ENCODE peak calls at places on chromosomes 7 and 10, in eight cellular contexts. N, O, L, X, R, Y, A and H are unnamed samples.

GRCh38 chr7:107045980-107046379 is 1.5 kb downstream of the PRKAR2B start:
- DNase-seq in L (no peak), Y (no peak), R (no peak), N (no peak), O (peak; percentile 61), X (no peak), A (no peak), H (no peak)

GRCh38 chr10:82361317-82361716 is 486.3 kb downstream of the NRG3 start:
- DNase-seq in L (no peak), N (no peak), O (no peak), X (no peak), A (no peak), Y (no peak), R (no peak), H (no peak)

GRCh38 chr7:45703911-45704682 is 129.9 kb downstream of the ADCY1 start:
- DNase-seq in A (no peak), R (no peak), X (no peak), Y (peak; percentile 9), N (no peak), O (no peak), L (no peak), H (no peak)

GRCh38 chr7:131652934-131653333 is 96.5 kb upstream of the PODXL start:
- DNase-seq in N (peak; percentile 50), A (no peak), X (no peak), Y (no peak), L (no peak), O (no peak), R (no peak), H (no peak)

GRCh38 chr7:64888561-64888900 is 14.5 kb upstream of the ZNF273 start:
- DNase-seq in Y (no peak), X (no peak), N (no peak), L (no peak), R (no peak), O (no peak), A (no peak), H (no peak)

GRCh38 chr10:31134303-31134928 is 102.8 kb upstream of the ZNF438 start:
- DNase-seq in Y (no peak), R (no peak), N (no peak), L (peak; percentile 38), O (peak; percentile 92), A (no peak), X (no peak), H (peak; percentile 69)

GRCh38 chr7:369476-369980 is 79.6 kb downstream of the FOXL3 start:
- DNase-seq in R (no peak), A (no peak), Y (peak; percentile 46), N (no peak), L (no peak), X (no peak), O (no peak), H (no peak)

GRCh38 chr7:127822822-127823508 is 171.0 kb downstream of the SND1 start:
- DNase-seq in A (no peak), N (no peak), X (no peak), O (no peak), L (no peak), R (no peak), Y (no peak), H (no peak)

GRCh38 chr10:1509003-1509402 is 228.3 kb downstream of the ADARB2 start:
- DNase-seq in Y (no peak), N (no peak), L (no peak), X (no peak), A (no peak), O (no peak), R (no peak), H (no peak)

GRCh38 chr10:91712315-91712714 is 79.4 kb upstream of the PPP1R3C start:
- DNase-seq in O (no peak), L (no peak), R (no peak), X (no peak), N (no peak), Y (no peak), A (no peak), H (no peak)

GRCh38 chr10:101495324-101495925 is 92.6 kb downstream of the POLL start:
- DNase-seq in A (no peak), O (peak; percentile 3), N (peak; percentile 5), L (no peak), Y (no peak), R (no peak), X (no peak), H (no peak)

GRCh38 chr7:38908759-38909335 is at the start of gene VPS41:
- DNase-seq in Y (peak; percentile 89), L (peak; percentile 67), O (peak; percentile 69), N (peak; percentile 71), X (peak; percentile 75), R (peak; percentile 88), A (peak; percentile 38), H (peak; percentile 61)

GRCh38 chr10:2813277-2813676 is 254.1 kb upstream of the PFKP start:
- DNase-seq in Y (no peak), L (no peak), R (no peak), X (no peak), A (no peak), O (no peak), N (no peak), H (no peak)